ENCODE peak calls at places on chromosomes 13 and 19, in four cellular contexts. L, T, J and Q are unnamed samples.
A peak's percentile ranks its signal among the peaks of the same experiment; 100 is the strongest.

GRCh38 chr19:35232912-35233311 is 4.4 kb upstream of the FAM187B start:
- DNase-seq in L (no peak), T (no peak), J (no peak), Q (no peak)

GRCh38 chr13:112445411-112446271 is 69.5 kb downstream of the SPACA7 start:
- DNase-seq in J (no peak), T (no peak), L (peak; percentile 6), Q (no peak)

GRCh38 chr13:19927117-19927734 is 31.3 kb upstream of the ZMYM2 start:
- DNase-seq in J (peak; percentile 31), L (no peak), T (no peak), Q (peak; percentile 65)

GRCh38 chr19:39397360-39398296 is 6.5 kb downstream of the MED29 start:
- DNase-seq in J (peak; percentile 76), T (peak; percentile 93), L (peak; percentile 95), Q (peak; percentile 90)

GRCh38 chr13:78759704-78760103 is 100.7 kb upstream of the OBI1 start:
- DNase-seq in L (no peak), J (no peak), T (no peak), Q (no peak)

GRCh38 chr13:44117351-44117750 is 237.6 kb downstream of the LACC1 start:
- DNase-seq in L (no peak), T (no peak), J (peak; percentile 48), Q (peak; percentile 50)

GRCh38 chr13:46665630-46666482 is 112.9 kb downstream of the LRCH1 start:
- DNase-seq in J (no peak), L (no peak), T (no peak), Q (no peak)

GRCh38 chr13:73767747-73768315 is 366.4 kb downstream of the KLF12 start:
- DNase-seq in L (peak; percentile 35), J (no peak), T (peak; percentile 42), Q (no peak)

GRCh38 chr19:20060282-20060681 is 17.5 kb upstream of the ZNF90 start:
- DNase-seq in J (no peak), L (no peak), T (no peak), Q (no peak)

GRCh38 chr19:48812094-48812929 is 1.5 kb upstream of the BCAT2 start:
- DNase-seq in L (peak; percentile 75), J (peak; percentile 13), T (peak; percentile 65), Q (peak; percentile 76)

GRCh38 chr13:113901231-113901630 is 37.4 kb upstream of the GAS6 start:
- DNase-seq in L (peak; percentile 5), T (no peak), J (peak; percentile 28), Q (no peak)

GRCh38 chr19:53772943-53773342 is 51.2 kb downstream of the NLRP12 start:
- DNase-seq in L (peak; percentile 70), T (peak; percentile 25), J (peak; percentile 47), Q (peak; percentile 79)